ENCODE peak calls at places on chromosomes 5 and 9, in five cellular contexts. V is GM12878, N is K562, K is HepG2, P is SK-N-SH. B is an unnamed sample.

GRCh38 chr9:79196606-79197005 is 375.2 kb upstream of the TLE4 start:
- DNase-seq in V (no peak), N (no peak), K (no peak), P (no peak), B (no peak)

GRCh38 chr5:37830348-37830747 is 9.5 kb downstream of the GDNF start:
- DNase-seq in V (no peak), N (no peak), K (no peak), P (no peak), B (no peak)

GRCh38 chr5:122182491-122182921 is 53.2 kb downstream of the ZNF474 start:
- DNase-seq in V (no peak), N (no peak), K (no peak), P (no peak), B (no peak)

GRCh38 chr9:116320180-116320799 is 166.7 kb downstream of the PAPPA start:
- DNase-seq in V (no peak), N (peak), K (no peak), P (no peak), B (no peak)

GRCh38 chr9:137602661-137603060 is 2.8 kb upstream of the ARRDC1 start:
- DNase-seq in V (no peak), N (no peak), K (no peak), P (no peak), B (no peak)

GRCh38 chr9:111483419-111483861 is 743 bp downstream of the ECPAS start:
- DNase-seq in V (no peak), N (peak), K (peak), P (peak), B (peak)

GRCh38 chr9:129441852-129442251 is 179.0 kb downstream of the C9orf50 start:
- DNase-seq in V (no peak), N (no peak), K (no peak), P (no peak), B (no peak)

GRCh38 chr5:146962801-146963355 is 84.3 kb upstream of the PPP2R2B start:
- DNase-seq in V (no peak), N (no peak), K (no peak), P (no peak), B (no peak)

GRCh38 chr9:19369107-19369506 is 10.9 kb downstream of the RPS6 start:
- DNase-seq in V (no peak), N (no peak), K (no peak), P (no peak), B (peak)

GRCh38 chr9:132114102-132114707 is 34.5 kb upstream of the MED27 start:
- DNase-seq in V (no peak), N (peak), K (peak), P (no peak), B (peak)

GRCh38 chr5:91224459-91224858 is 158.7 kb downstream of the ARRDC3 start:
- DNase-seq in V (no peak), N (no peak), K (no peak), P (no peak), B (no peak)

GRCh38 chr5:123670981-123671557 is 159.1 kb downstream of the CSNK1G3 start:
- DNase-seq in V (no peak), N (peak), K (peak), P (peak), B (peak)

GRCh38 chr9:124437086-124437485 is 13.2 kb upstream of the ADGRD2 start:
- DNase-seq in V (no peak), N (no peak), K (no peak), P (no peak), B (no peak)

GRCh38 chr5:67765697-67766096 is 449.9 kb upstream of the PIK3R1 start:
- DNase-seq in V (no peak), N (no peak), K (no peak), P (no peak), B (no peak)

GRCh38 chr9:36936498-36936831 is 97.6 kb downstream of the PAX5 start:
- DNase-seq in V (no peak), N (no peak), K (no peak), P (no peak), B (no peak)

GRCh38 chr9:75889577-75889976 is 896 bp upstream of the PCSK5 start:
- DNase-seq in V (no peak), N (no peak), K (no peak), P (no peak), B (peak)

GRCh38 chr9:104868687-104869404 is 59.1 kb downstream of the ABCA1 start:
- DNase-seq in V (no peak), N (peak), K (no peak), P (peak), B (peak)

GRCh38 chr5:154654484-154655375 is 100.4 kb upstream of the LARP1 start:
- DNase-seq in V (no peak), N (peak), K (no peak), P (no peak), B (no peak)

GRCh38 chr5:7983433-7983832 is 114.5 kb downstream of the MTRR start:
- DNase-seq in V (no peak), N (no peak), K (no peak), P (peak), B (no peak)

GRCh38 chr5:74949976-74950375 is 83.8 kb upstream of the FAM169A start:
- DNase-seq in V (no peak), N (no peak), K (no peak), P (no peak), B (no peak)

GRCh38 chr5:169430676-169431075 is 129.7 kb upstream of the SLIT3 start:
- DNase-seq in V (no peak), N (no peak), K (no peak), P (no peak), B (no peak)

GRCh38 chr5:110045153-110045552 is 355.4 kb downstream of the MAN2A1 start:
- DNase-seq in V (no peak), N (no peak), K (no peak), P (no peak), B (no peak)

GRCh38 chr5:65811895-65812294 is 89.9 kb downstream of the NLN start:
- DNase-seq in V (no peak), N (no peak), K (no peak), P (no peak), B (no peak)

GRCh38 chr5:110702704-110703103 is 23.8 kb downstream of the TMEM232 start:
- DNase-seq in V (no peak), N (no peak), K (peak), P (no peak), B (no peak)

GRCh38 chr9:129630967-129631672 is 5.2 kb downstream of the NTMT1 start:
- DNase-seq in V (no peak), N (no peak), K (no peak), P (no peak), B (no peak)

GRCh38 chr5:124056326-124057160 is 544.6 kb downstream of the CSNK1G3 start:
- DNase-seq in V (peak), N (no peak), K (no peak), P (no peak), B (no peak)

GRCh38 chr5:469752-470483 is 26.9 kb downstream of the EXOC3 start:
- DNase-seq in V (no peak), N (no peak), K (no peak), P (no peak), B (no peak)

GRCh38 chr5:134503937-134504437 is 21.5 kb upstream of the JADE2 start:
- DNase-seq in V (no peak), N (no peak), K (peak), P (no peak), B (no peak)

GRCh38 chr9:133991964-133992779 is at the start of gene VAV2:
- DNase-seq in V (no peak), N (peak), K (peak), P (peak), B (peak)

GRCh38 chr9:29730096-29730621 is 2156.9 kb upstream of the C9orf72 start:
- DNase-seq in V (no peak), N (no peak), K (no peak), P (no peak), B (no peak)
- TF ChIP-seq FOXM1 in V (no peak), N (no peak), K (no peak), P (no peak), B (no peak)

GRCh38 chr5:149442563-149443182 is 63.6 kb upstream of the IL17B start:
- DNase-seq in V (no peak), N (peak), K (peak), P (peak), B (peak)
- TF ChIP-seq FOXM1 in V (no peak), N (no peak), K (no peak), P (no peak), B (no peak)

GRCh38 chr5:144335561-144335960 is 164.9 kb downstream of the KCTD16 start:
- DNase-seq in V (peak), N (no peak), K (no peak), P (no peak), B (no peak)
- TF ChIP-seq FOXM1 in V (no peak), N (no peak), K (no peak), P (no peak), B (no peak)

GRCh38 chr5:2659071-2659470 is 92.4 kb downstream of the IRX2 start:
- DNase-seq in V (no peak), N (no peak), K (no peak), P (no peak), B (no peak)
- TF ChIP-seq FOXM1 in V (no peak), N (no peak), K (no peak), P (no peak), B (no peak)

GRCh38 chr9:34547960-34548603 is 25.3 kb upstream of the ENHO start:
- DNase-seq in V (no peak), N (peak), K (peak), P (peak), B (peak)
- TF ChIP-seq FOXM1 in V (no peak), N (no peak), K (no peak), P (no peak), B (no peak)

DNA sequence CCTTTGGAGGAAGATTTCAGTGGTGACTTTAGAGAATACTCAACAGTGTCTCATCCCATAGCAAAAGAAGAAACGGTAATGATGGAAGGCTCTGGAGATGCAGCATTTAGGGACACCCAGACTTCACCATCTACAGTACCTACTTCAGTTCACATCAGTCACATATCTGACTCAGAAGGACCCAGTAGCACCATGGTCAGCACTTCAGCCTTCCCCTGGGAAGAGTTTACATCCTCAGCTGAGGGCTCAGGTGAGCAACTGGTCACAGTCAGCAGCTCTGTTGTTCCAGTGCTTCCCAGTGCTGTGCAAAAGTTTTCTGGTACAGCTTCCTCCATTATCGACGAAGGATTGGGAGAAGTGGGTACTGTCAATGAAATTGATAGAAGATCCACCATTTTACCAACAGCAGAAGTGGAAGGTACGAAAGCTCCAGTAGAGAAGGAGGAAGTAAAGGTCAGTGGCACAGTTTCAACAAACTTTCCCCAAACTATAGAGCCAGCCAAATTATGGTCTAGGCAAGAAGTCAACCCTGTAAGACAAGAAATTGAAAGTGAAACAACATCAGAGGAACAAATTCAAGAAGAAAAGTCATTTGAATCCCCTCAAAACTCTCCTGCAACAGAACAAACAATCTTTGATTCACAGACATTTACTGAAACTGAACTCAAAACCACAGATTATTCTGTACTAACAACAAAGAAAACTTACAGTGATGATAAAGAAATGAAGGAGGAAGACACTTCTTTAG is 67.4 kb downstream of the VCAN start:
- DNase-seq in V (peak), N (no peak), K (no peak), P (no peak), B (no peak)
- TF ChIP-seq FOXM1 in V (no peak), N (no peak), K (no peak), P (no peak), B (no peak)

DNA sequence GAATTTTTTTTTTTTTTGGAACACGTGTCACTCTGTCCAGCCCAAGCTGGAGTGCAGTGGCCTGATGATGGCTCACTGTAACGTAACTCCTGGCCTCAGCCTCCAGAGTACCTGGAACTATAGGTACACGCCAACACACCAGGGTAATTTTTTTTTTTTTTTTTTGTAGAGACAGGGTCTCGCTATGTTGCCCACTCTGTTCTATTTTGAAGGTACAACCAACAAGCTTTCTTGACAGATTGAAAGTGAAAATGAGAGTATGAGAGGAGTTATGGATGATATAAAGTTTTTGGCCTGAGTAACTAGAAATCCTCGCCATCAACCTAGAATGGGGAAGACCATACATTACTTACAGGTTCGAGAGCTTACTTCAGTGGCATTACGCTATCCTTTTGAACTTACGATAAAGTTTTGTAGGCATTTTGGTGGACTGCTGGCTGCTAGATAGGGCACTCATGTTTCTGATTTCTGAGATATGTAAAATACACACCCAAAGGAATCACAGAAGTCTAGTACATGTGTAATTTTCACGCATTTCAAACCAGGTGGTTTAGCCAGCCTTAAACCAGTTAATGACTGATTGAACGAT is 806 bp upstream of the CDC42SE2 start:
- DNase-seq in V (no peak), N (peak), K (no peak), P (peak), B (no peak)
- TF ChIP-seq FOXM1 in V (no peak), N (no peak), K (no peak), P (no peak), B (no peak)

GRCh38 chr9:21018177-21018576 is 13.3 kb downstream of the HACD4 start:
- DNase-seq in V (no peak), N (no peak), K (no peak), P (no peak), B (no peak)

GRCh38 chr9:21015959-21016358 is 15.5 kb downstream of the HACD4 start:
- DNase-seq in V (no peak), N (no peak), K (no peak), P (no peak), B (no peak)

GRCh38 chr9:21017092-21017491 is 14.3 kb downstream of the HACD4 start:
- DNase-seq in V (no peak), N (no peak), K (no peak), P (no peak), B (no peak)

DNA sequence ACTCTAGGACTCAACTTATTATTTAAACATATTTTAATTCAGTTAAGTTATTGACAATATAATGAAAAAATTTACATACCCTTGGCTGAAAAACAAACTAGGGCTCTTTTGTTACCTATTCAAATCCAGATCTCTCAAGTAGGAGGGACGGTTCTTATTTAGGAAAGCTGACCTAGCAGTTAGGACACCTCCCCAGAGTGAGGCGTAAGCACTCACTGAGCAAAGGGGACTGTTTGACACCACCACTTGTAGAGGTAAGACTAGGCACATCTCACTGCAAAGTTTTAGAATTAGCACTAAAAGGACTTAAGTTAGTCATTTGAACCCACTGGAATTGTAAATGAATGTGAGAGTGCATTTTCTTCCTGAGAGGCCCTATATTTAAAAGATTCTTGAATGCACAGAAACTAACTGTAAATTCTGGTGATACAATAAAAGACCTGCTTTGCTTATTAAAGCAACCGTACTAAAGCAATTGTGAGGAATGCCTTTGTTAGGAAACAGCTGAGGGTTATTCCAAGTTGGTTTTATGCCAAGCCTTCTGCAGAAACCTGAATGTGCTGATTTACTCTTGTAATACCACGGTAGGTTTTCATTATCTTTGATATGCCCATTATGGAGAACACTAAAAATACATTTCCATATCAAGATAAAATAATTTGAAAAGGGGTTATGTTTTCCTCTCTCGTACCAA is 16.2 kb downstream of the HACD4 start:
- DNase-seq in V (no peak), N (no peak), K (no peak), P (no peak), B (no peak)
- TF ChIP-seq FOXM1 in V (no peak), N (no peak), K (no peak), P (no peak), B (no peak)

GRCh38 chr9:114532561-114533237 is 27.4 kb upstream of the WHRN start:
- DNase-seq in V (no peak), N (no peak), K (no peak), P (no peak), B (no peak)
- TF ChIP-seq FOXM1 in V (no peak), N (no peak), K (no peak), P (no peak), B (no peak)

GRCh38 chr9:110340306-110340705 is 2.6 kb upstream of the TXNDC8 start:
- DNase-seq in V (no peak), N (peak), K (peak), P (no peak), B (no peak)
- TF ChIP-seq FOXM1 in V (no peak), N (no peak), K (no peak), P (no peak), B (no peak)